ENCODE peak calls at places on chromosomes 5 and 9, in four cellular contexts. Y is K562, L is WTC11, N is HEK293T. E is an unnamed sample.

GRCh38 chr5:14247054-14247386 is 103.9 kb downstream of the TRIO start:
- DNase-seq in Y (no peak), L (no peak), N (no peak), E (no peak)

GRCh38 chr5:161023591-161023990 is 171.6 kb upstream of the ATP10B start:
- DNase-seq in Y (no peak), L (no peak), N (no peak), E (no peak)

GRCh38 chr9:97502984-97503861 is 1.8 kb downstream of the TMOD1 start:
- DNase-seq in Y (peak), L (peak), N (no peak), E (no peak)

GRCh38 chr5:128143911-128144310 is 60.3 kb downstream of the SLC12A2 start:
- DNase-seq in Y (no peak), L (no peak), N (no peak), E (no peak)

GRCh38 chr5:123476696-123477095 is 35.3 kb upstream of the CSNK1G3 start:
- DNase-seq in Y (no peak), L (no peak), N (no peak), E (no peak)

GRCh38 chr9:93080406-93080805 is 15.6 kb upstream of the CARD19 start:
- DNase-seq in Y (no peak), L (peak), N (no peak), E (no peak)

GRCh38 chr5:74212336-74212735 is 428.2 kb downstream of the ENC1 start:
- DNase-seq in Y (peak), L (peak), N (peak), E (peak)

GRCh38 chr9:135343733-135344522 is 135.7 kb upstream of the PPP1R26 start:
- DNase-seq in Y (peak), L (peak), N (peak), E (peak)

GRCh38 chr5:127987354-127988148 is 96.0 kb upstream of the SLC12A2 start:
- DNase-seq in Y (no peak), L (no peak), N (no peak), E (no peak)

GRCh38 chr5:118479285-118479684 is 509.1 kb downstream of the DTWD2 start:
- DNase-seq in Y (no peak), L (no peak), N (no peak), E (no peak)

GRCh38 chr5:127006711-127007110 is 23.6 kb downstream of the MARCHF3 start:
- DNase-seq in Y (no peak), L (no peak), N (no peak), E (no peak)

GRCh38 chr5:180097163-180097894 is 25.8 kb upstream of the RNF130 start:
- DNase-seq in Y (no peak), L (no peak), N (no peak), E (no peak)

GRCh38 chr9:127822108-127822507 is 19.4 kb downstream of the FPGS start:
- DNase-seq in Y (no peak), L (no peak), N (no peak), E (no peak)

GRCh38 chr5:20105915-20106314 is 117.9 kb upstream of the CDH18 start:
- DNase-seq in Y (no peak), L (no peak), N (no peak), E (no peak)

DNA sequence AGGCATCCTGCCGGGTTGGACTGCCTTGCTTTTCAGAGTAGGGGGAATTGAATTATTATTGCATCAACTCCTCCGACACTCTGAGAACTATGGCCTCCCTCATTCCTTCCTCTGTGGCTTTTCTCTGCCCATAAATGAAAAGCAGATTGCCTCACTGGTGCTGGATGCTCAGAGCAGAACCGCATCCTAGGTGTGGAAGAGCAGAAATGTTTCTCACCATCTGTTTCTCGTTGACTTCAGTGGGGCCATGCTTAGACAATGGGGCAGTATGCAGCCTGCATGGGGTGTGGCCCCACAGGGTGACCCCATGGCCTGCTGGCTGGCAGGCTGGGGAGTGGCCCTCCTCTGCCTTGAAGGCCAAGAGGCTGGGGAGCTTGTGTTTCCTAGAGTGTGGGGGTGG is 27.3 kb upstream of the TGFBI start:
- DNase-seq in Y (no peak), L (no peak), N (no peak), E (no peak)
- TF ChIP-seq ELF4 in Y (no peak), L (no peak), N (no peak), E (no peak)

GRCh38 chr9:4530375-4530774 is 40.1 kb downstream of the SLC1A1 start:
- DNase-seq in Y (no peak), L (no peak), N (no peak), E (no peak)
- TF ChIP-seq ELF4 in Y (no peak), L (no peak), N (no peak), E (no peak)

GRCh38 chr9:99533421-99533820 is 288.3 kb upstream of the NR4A3 start:
- DNase-seq in Y (no peak), L (no peak), N (no peak), E (no peak)
- TF ChIP-seq ELF4 in Y (no peak), L (no peak), N (no peak), E (no peak)

DNA sequence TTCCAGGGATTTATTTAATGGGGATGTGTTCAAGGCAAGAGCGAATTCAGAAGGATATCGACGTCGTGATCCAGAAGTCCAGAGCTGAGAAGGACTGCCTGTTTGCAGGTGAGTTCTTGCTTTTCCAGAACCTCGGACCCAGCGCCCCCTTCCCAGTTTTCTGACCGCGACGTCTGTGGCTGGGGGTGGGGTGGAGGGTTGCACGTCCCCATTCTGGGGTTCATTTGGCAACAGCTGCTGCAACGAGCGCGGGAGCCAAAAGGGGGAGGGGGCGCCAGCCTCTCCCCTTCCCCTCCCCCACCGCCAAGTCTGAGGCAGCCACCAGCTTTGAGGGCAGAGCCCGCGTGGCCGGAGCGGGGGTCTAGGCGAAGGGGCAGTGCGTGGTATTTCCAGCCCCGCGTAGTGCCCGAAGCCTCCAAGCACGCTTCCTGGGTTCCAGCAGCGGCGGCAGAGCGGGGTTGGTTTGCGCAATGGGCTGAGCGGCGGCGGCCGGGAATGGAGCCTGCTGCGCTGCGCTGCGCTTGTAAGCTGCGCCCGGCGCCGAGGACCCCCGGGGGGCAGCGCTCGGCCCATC is 729 bp downstream of the PARP8 start:
- DNase-seq in Y (no peak), L (peak), N (peak), E (no peak)
- TF ChIP-seq ELF4 in Y (no peak), L (no peak), N (no peak), E (no peak)

E was measured in HepG2.